ENCODE peak calls at places on chromosomes 11 and 22, in nine cellular contexts. One of them, this sample, is unnamed.

GRCh38 chr11:15911377-15912044 is 444.8 kb downstream of the SOX6 start:
- DNase-seq in HFF-Myc: no peak
- DNase-seq in fibroblast of villous mesenchyme: peak
- DNase-seq in GM10248: no peak
- DNase-seq in lower lobe of right lung: peak
- DNase-seq in heart left ventricle: peak
- DNase-seq in left lung: no peak
- DNase-seq in foreskin fibroblast: no peak
- DNase-seq in right lobe of liver: no peak
- DNase-seq in this sample: no peak

GRCh38 chr11:22510741-22511140 is 114.9 kb downstream of the FANCF start:
- DNase-seq in HFF-Myc: no peak
- DNase-seq in fibroblast of villous mesenchyme: no peak
- DNase-seq in GM10248: no peak
- DNase-seq in lower lobe of right lung: no peak
- DNase-seq in heart left ventricle: no peak
- DNase-seq in left lung: no peak
- DNase-seq in foreskin fibroblast: no peak
- DNase-seq in right lobe of liver: no peak
- DNase-seq in this sample: no peak

GRCh38 chr11:86274503-86274902 is 27.5 kb upstream of the HIKESHI start:
- DNase-seq in HFF-Myc: no peak
- DNase-seq in fibroblast of villous mesenchyme: no peak
- DNase-seq in GM10248: no peak
- DNase-seq in lower lobe of right lung: no peak
- DNase-seq in heart left ventricle: no peak
- DNase-seq in left lung: no peak
- DNase-seq in foreskin fibroblast: no peak
- DNase-seq in right lobe of liver: no peak
- DNase-seq in this sample: no peak

GRCh38 chr11:7670631-7671030 is 2.7 kb downstream of the CYB5R2 start:
- DNase-seq in HFF-Myc: no peak
- DNase-seq in fibroblast of villous mesenchyme: no peak
- DNase-seq in GM10248: no peak
- DNase-seq in lower lobe of right lung: no peak
- DNase-seq in heart left ventricle: no peak
- DNase-seq in left lung: no peak
- DNase-seq in foreskin fibroblast: no peak
- DNase-seq in right lobe of liver: no peak
- DNase-seq in this sample: no peak

GRCh38 chr11:44561275-44561781 is 4.1 kb upstream of the CD82 start:
- DNase-seq in HFF-Myc: no peak
- DNase-seq in fibroblast of villous mesenchyme: no peak
- DNase-seq in GM10248: no peak
- DNase-seq in lower lobe of right lung: no peak
- DNase-seq in heart left ventricle: no peak
- DNase-seq in left lung: no peak
- DNase-seq in foreskin fibroblast: no peak
- DNase-seq in right lobe of liver: no peak
- DNase-seq in this sample: no peak

GRCh38 chr11:92180664-92181251 is 43.9 kb upstream of the FAT3 start:
- DNase-seq in HFF-Myc: peak
- DNase-seq in fibroblast of villous mesenchyme: peak
- DNase-seq in GM10248: no peak
- DNase-seq in lower lobe of right lung: no peak
- DNase-seq in heart left ventricle: no peak
- DNase-seq in left lung: no peak
- DNase-seq in foreskin fibroblast: peak
- DNase-seq in right lobe of liver: no peak
- DNase-seq in this sample: no peak

GRCh38 chr22:35915477-35916013 is 113.1 kb downstream of the RBFOX2 start:
- DNase-seq in HFF-Myc: no peak
- DNase-seq in fibroblast of villous mesenchyme: peak
- DNase-seq in GM10248: no peak
- DNase-seq in lower lobe of right lung: no peak
- DNase-seq in heart left ventricle: no peak
- DNase-seq in left lung: no peak
- DNase-seq in foreskin fibroblast: peak
- DNase-seq in right lobe of liver: no peak
- DNase-seq in this sample: no peak

GRCh38 chr11:45107051-45107450 is 39.4 kb upstream of the PRDM11 start:
- DNase-seq in HFF-Myc: no peak
- DNase-seq in fibroblast of villous mesenchyme: no peak
- DNase-seq in GM10248: no peak
- DNase-seq in lower lobe of right lung: no peak
- DNase-seq in heart left ventricle: no peak
- DNase-seq in left lung: no peak
- DNase-seq in foreskin fibroblast: no peak
- DNase-seq in right lobe of liver: no peak
- DNase-seq in this sample: no peak

GRCh38 chr11:127106142-127106541 is 105.6 kb upstream of the KIRREL3 start:
- DNase-seq in HFF-Myc: peak
- DNase-seq in fibroblast of villous mesenchyme: no peak
- DNase-seq in GM10248: no peak
- DNase-seq in lower lobe of right lung: no peak
- DNase-seq in heart left ventricle: no peak
- DNase-seq in left lung: no peak
- DNase-seq in foreskin fibroblast: peak
- DNase-seq in right lobe of liver: peak
- DNase-seq in this sample: no peak

GRCh38 chr11:71246559-71246958 is 5.8 kb downstream of the SHANK2 start:
- DNase-seq in HFF-Myc: no peak
- DNase-seq in fibroblast of villous mesenchyme: no peak
- DNase-seq in GM10248: no peak
- DNase-seq in lower lobe of right lung: no peak
- DNase-seq in heart left ventricle: no peak
- DNase-seq in left lung: no peak
- DNase-seq in foreskin fibroblast: no peak
- DNase-seq in right lobe of liver: no peak
- DNase-seq in this sample: no peak

GRCh38 chr22:39463277-39463676 is 6.5 kb downstream of the MGAT3 start:
- DNase-seq in HFF-Myc: no peak
- DNase-seq in fibroblast of villous mesenchyme: no peak
- DNase-seq in GM10248: no peak
- DNase-seq in lower lobe of right lung: no peak
- DNase-seq in heart left ventricle: no peak
- DNase-seq in left lung: no peak
- DNase-seq in foreskin fibroblast: no peak
- DNase-seq in right lobe of liver: no peak
- DNase-seq in this sample: no peak

GRCh38 chr22:39459681-39460080 is 2.9 kb downstream of the MGAT3 start:
- DNase-seq in HFF-Myc: no peak
- DNase-seq in fibroblast of villous mesenchyme: no peak
- DNase-seq in GM10248: no peak
- DNase-seq in lower lobe of right lung: no peak
- DNase-seq in heart left ventricle: no peak
- DNase-seq in left lung: no peak
- DNase-seq in foreskin fibroblast: no peak
- DNase-seq in right lobe of liver: no peak
- DNase-seq in this sample: no peak

GRCh38 chr22:39466228-39467006 is 9.6 kb downstream of the MGAT3 start:
- DNase-seq in HFF-Myc: no peak
- DNase-seq in fibroblast of villous mesenchyme: peak
- DNase-seq in GM10248: no peak
- DNase-seq in lower lobe of right lung: no peak
- DNase-seq in heart left ventricle: no peak
- DNase-seq in left lung: no peak
- DNase-seq in foreskin fibroblast: no peak
- DNase-seq in right lobe of liver: no peak
- DNase-seq in this sample: no peak

GRCh38 chr22:39463931-39464390 is 7.1 kb downstream of the MGAT3 start:
- DNase-seq in HFF-Myc: no peak
- DNase-seq in fibroblast of villous mesenchyme: no peak
- DNase-seq in GM10248: no peak
- DNase-seq in lower lobe of right lung: peak
- DNase-seq in heart left ventricle: no peak
- DNase-seq in left lung: no peak
- DNase-seq in foreskin fibroblast: no peak
- DNase-seq in right lobe of liver: peak
- DNase-seq in this sample: no peak

DNA sequence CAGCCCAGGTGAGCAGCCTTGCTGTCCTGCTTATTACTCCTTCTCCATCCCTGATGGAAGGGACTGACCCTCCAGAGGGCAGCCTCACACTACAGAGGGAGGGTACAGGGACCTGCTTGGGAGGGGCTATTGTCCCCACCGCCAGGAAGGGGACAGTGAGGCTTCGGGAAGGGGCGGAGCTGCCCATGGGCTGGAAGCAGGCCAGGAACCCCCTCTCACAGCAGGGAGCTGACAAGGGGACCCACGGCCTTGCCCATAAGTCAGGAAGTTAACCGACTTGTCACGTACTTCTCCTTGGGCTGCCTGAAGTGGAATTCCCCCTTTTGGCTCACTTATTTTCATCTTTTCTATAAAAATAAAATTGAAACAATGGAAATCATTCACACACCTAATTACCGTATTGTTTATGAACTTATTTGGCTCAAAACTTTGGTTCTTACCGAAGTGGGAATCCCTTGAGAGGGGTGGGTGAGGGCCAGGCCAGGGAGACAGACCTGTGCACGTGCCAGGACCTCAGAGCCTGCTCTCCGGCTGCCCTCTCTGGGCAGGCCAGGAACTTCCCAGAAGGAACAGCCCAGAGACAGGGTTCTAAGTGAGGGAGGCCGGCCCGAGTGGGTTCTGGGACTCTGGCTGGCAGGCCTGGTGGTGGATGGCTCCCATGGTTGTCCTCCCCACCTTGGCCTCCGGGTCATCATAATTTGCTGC is 5.8 kb downstream of the MGAT3 start:
- DNase-seq in HFF-Myc: no peak
- DNase-seq in fibroblast of villous mesenchyme: no peak
- DNase-seq in GM10248: no peak
- DNase-seq in lower lobe of right lung: no peak
- DNase-seq in heart left ventricle: peak
- DNase-seq in left lung: no peak
- DNase-seq in foreskin fibroblast: no peak
- DNase-seq in right lobe of liver: peak
- DNase-seq in this sample: peak
- TF ChIP-seq CTCF in HFF-Myc: no peak
- TF ChIP-seq CTCF in fibroblast of villous mesenchyme: no peak
- TF ChIP-seq CTCF in GM10248: peak
- TF ChIP-seq CTCF in lower lobe of right lung: peak
- TF ChIP-seq CTCF in heart left ventricle: peak
- TF ChIP-seq CTCF in left lung: no peak
- TF ChIP-seq CTCF in foreskin fibroblast: no peak
- TF ChIP-seq CTCF in right lobe of liver: no peak
- TF ChIP-seq CTCF in this sample: no peak

GRCh38 chr11:32279672-32280071 is 155.7 kb downstream of the WT1 start:
- DNase-seq in HFF-Myc: no peak
- DNase-seq in fibroblast of villous mesenchyme: no peak
- DNase-seq in GM10248: no peak
- DNase-seq in lower lobe of right lung: no peak
- DNase-seq in heart left ventricle: no peak
- DNase-seq in left lung: no peak
- DNase-seq in foreskin fibroblast: no peak
- DNase-seq in right lobe of liver: no peak
- DNase-seq in this sample: no peak
- TF ChIP-seq CTCF in HFF-Myc: peak
- TF ChIP-seq CTCF in fibroblast of villous mesenchyme: peak
- TF ChIP-seq CTCF in GM10248: no peak
- TF ChIP-seq CTCF in lower lobe of right lung: no peak
- TF ChIP-seq CTCF in heart left ventricle: no peak
- TF ChIP-seq CTCF in left lung: no peak
- TF ChIP-seq CTCF in foreskin fibroblast: no peak
- TF ChIP-seq CTCF in right lobe of liver: no peak
- TF ChIP-seq CTCF in this sample: no peak

GRCh38 chr11:17987826-17988225 is 25.0 kb downstream of the SERGEF start:
- DNase-seq in HFF-Myc: no peak
- DNase-seq in fibroblast of villous mesenchyme: no peak
- DNase-seq in GM10248: no peak
- DNase-seq in lower lobe of right lung: no peak
- DNase-seq in heart left ventricle: no peak
- DNase-seq in left lung: no peak
- DNase-seq in foreskin fibroblast: no peak
- DNase-seq in right lobe of liver: no peak
- DNase-seq in this sample: no peak

GRCh38 chr11:17986007-17986710 is 26.7 kb downstream of the SERGEF start:
- DNase-seq in HFF-Myc: peak
- DNase-seq in fibroblast of villous mesenchyme: peak
- DNase-seq in GM10248: no peak
- DNase-seq in lower lobe of right lung: no peak
- DNase-seq in heart left ventricle: no peak
- DNase-seq in left lung: no peak
- DNase-seq in foreskin fibroblast: peak
- DNase-seq in right lobe of liver: no peak
- DNase-seq in this sample: no peak

GRCh38 chr11:17985517-17985916 is 27.3 kb downstream of the SERGEF start:
- DNase-seq in HFF-Myc: no peak
- DNase-seq in fibroblast of villous mesenchyme: no peak
- DNase-seq in GM10248: no peak
- DNase-seq in lower lobe of right lung: no peak
- DNase-seq in heart left ventricle: no peak
- DNase-seq in left lung: no peak
- DNase-seq in foreskin fibroblast: no peak
- DNase-seq in right lobe of liver: no peak
- DNase-seq in this sample: no peak

GRCh38 chr11:17988465-17988864 is 24.4 kb downstream of the SERGEF start:
- DNase-seq in HFF-Myc: no peak
- DNase-seq in fibroblast of villous mesenchyme: no peak
- DNase-seq in GM10248: no peak
- DNase-seq in lower lobe of right lung: no peak
- DNase-seq in heart left ventricle: no peak
- DNase-seq in left lung: no peak
- DNase-seq in foreskin fibroblast: no peak
- DNase-seq in right lobe of liver: no peak
- DNase-seq in this sample: no peak

DNA sequence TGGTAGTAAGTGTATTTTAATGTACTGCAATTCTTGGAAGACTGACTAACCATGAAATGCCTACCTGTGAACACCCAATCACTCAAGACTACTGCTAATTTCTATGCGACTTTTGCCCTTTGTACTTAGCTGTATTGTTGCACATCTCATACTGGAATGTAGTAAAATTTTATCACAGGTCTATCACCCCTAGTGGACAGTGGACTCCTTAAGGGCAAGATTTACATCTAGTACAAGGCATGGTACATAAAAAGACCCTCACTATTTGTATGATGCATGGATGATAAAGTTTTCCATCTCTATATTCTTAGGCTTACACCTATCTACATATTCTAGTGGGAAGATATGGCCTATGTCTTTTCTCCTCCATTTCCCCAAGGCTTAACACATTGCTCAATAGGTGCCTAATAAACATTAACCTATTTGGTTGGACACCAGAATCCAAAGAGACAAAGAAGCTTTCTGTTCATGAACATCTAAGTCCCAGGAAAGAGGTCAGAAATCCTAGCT is 26.1 kb downstream of the SERGEF start:
- DNase-seq in HFF-Myc: no peak
- DNase-seq in fibroblast of villous mesenchyme: no peak
- DNase-seq in GM10248: no peak
- DNase-seq in lower lobe of right lung: no peak
- DNase-seq in heart left ventricle: no peak
- DNase-seq in left lung: no peak
- DNase-seq in foreskin fibroblast: no peak
- DNase-seq in right lobe of liver: no peak
- DNase-seq in this sample: no peak
- TF ChIP-seq CTCF in HFF-Myc: no peak
- TF ChIP-seq CTCF in fibroblast of villous mesenchyme: no peak
- TF ChIP-seq CTCF in GM10248: no peak
- TF ChIP-seq CTCF in lower lobe of right lung: no peak
- TF ChIP-seq CTCF in heart left ventricle: no peak
- TF ChIP-seq CTCF in left lung: no peak
- TF ChIP-seq CTCF in foreskin fibroblast: peak
- TF ChIP-seq CTCF in right lobe of liver: no peak
- TF ChIP-seq CTCF in this sample: no peak

GRCh38 chr11:116840224-116840745 is 2.9 kb upstream of the APOA1 start:
- DNase-seq in HFF-Myc: no peak
- DNase-seq in fibroblast of villous mesenchyme: peak
- DNase-seq in GM10248: no peak
- DNase-seq in lower lobe of right lung: no peak
- DNase-seq in heart left ventricle: no peak
- DNase-seq in left lung: no peak
- DNase-seq in foreskin fibroblast: peak
- DNase-seq in right lobe of liver: no peak
- DNase-seq in this sample: no peak
- TF ChIP-seq CTCF in HFF-Myc: peak
- TF ChIP-seq CTCF in fibroblast of villous mesenchyme: peak
- TF ChIP-seq CTCF in GM10248: peak
- TF ChIP-seq CTCF in lower lobe of right lung: peak
- TF ChIP-seq CTCF in heart left ventricle: peak
- TF ChIP-seq CTCF in left lung: no peak
- TF ChIP-seq CTCF in foreskin fibroblast: peak
- TF ChIP-seq CTCF in right lobe of liver: peak
- TF ChIP-seq CTCF in this sample: peak

This sample was measured in GM13977.